ENCODE peak calls at places on chromosome 5, in four cellular contexts. B is NCI-H1092 treated with DMSO at 0.1 percent for 48 hours, K is AG04449, V is non-pigmented ciliary epithelial cell. P is an unnamed sample.

GRCh38 chr5:60835554-60835953 is 8.5 kb downstream of the ELOVL7 start:
- DNase-seq in B (no peak), K (no peak), V (no peak), P (no peak)

GRCh38 chr5:87188411-87188810 is 79.3 kb upstream of the RASA1 start:
- DNase-seq in B (no peak), K (no peak), V (no peak), P (no peak)

GRCh38 chr5:137753986-137754235 is 252 bp downstream of the HNRNPA0 start:
- DNase-seq in B (no peak), K (no peak), V (no peak), P (no peak)

GRCh38 chr5:150780180-150780692 is 1.7 kb downstream of the SMIM3 start:
- DNase-seq in B (no peak), K (no peak), V (no peak), P (peak; percentile 54)

GRCh38 chr5:57566914-57567313 is 84.3 kb upstream of the ACTBL2 start:
- DNase-seq in B (no peak), K (peak; percentile 77), V (no peak), P (peak; percentile 6)

GRCh38 chr5:7941692-7942091 is 72.7 kb downstream of the MTRR start:
- DNase-seq in B (peak; percentile 25), K (no peak), V (no peak), P (no peak)

GRCh38 chr5:115685480-115685879 is 59.6 kb upstream of the TMED7 start:
- DNase-seq in B (no peak), K (no peak), V (no peak), P (no peak)

GRCh38 chr5:128304121-128304520 is 220.6 kb downstream of the SLC12A2 start:
- DNase-seq in B (no peak), K (peak; percentile 9), V (peak; percentile 78), P (peak; percentile 86)

GRCh38 chr5:144068926-144069325 is 101.5 kb downstream of the YIPF5 start:
- DNase-seq in B (no peak), K (no peak), V (no peak), P (no peak)

GRCh38 chr5:81971086-81971693 is 633 bp upstream of the ATG10 start:
- DNase-seq in B (peak; percentile 69), K (no peak), V (no peak), P (no peak)

GRCh38 chr5:149135536-149136201 is 5.6 kb upstream of the ABLIM3 start:
- DNase-seq in B (no peak), K (peak; percentile 40), V (no peak), P (no peak)

GRCh38 chr5:129511291-129511690 is 51.2 kb downstream of the ADAMTS19 start:
- DNase-seq in B (no peak), K (no peak), V (peak; percentile 8), P (no peak)

GRCh38 chr5:145975361-145976066 is 39.1 kb downstream of the SH3RF2 start:
- DNase-seq in B (no peak), K (peak; percentile 55), V (peak; percentile 88), P (peak; percentile 93)

GRCh38 chr5:170362102-170362501 is 27.1 kb downstream of the KCNMB1 start:
- DNase-seq in B (no peak), K (no peak), V (no peak), P (no peak)

GRCh38 chr5:11072556-11072955 is 311.5 kb upstream of the DAP start:
- DNase-seq in B (no peak), K (no peak), V (no peak), P (no peak)

GRCh38 chr5:68449380-68449779 is 233.8 kb downstream of the PIK3R1 start:
- DNase-seq in B (no peak), K (no peak), V (no peak), P (no peak)

GRCh38 chr5:127290019-127290945 is at the start of gene MEGF10:
- DNase-seq in B (peak; percentile 21), K (no peak), V (no peak), P (no peak)

GRCh38 chr5:123670981-123671557 is 159.1 kb downstream of the CSNK1G3 start:
- DNase-seq in B (peak; percentile 53), K (no peak), V (no peak), P (no peak)

GRCh38 chr5:122929001-122929400 is 83.6 kb downstream of the SNX24 start:
- DNase-seq in B (no peak), K (no peak), V (no peak), P (no peak)

GRCh38 chr5:82952326-82952725 is 124.9 kb downstream of the TMEM167A start:
- DNase-seq in B (no peak), K (no peak), V (no peak), P (no peak)

GRCh38 chr5:82912462-82912861 is 164.7 kb downstream of the TMEM167A start:
- DNase-seq in B (no peak), K (no peak), V (no peak), P (no peak)

GRCh38 chr5:172334641-172335040 is 51.1 kb upstream of the UBTD2 start:
- DNase-seq in B (no peak), K (no peak), V (no peak), P (no peak)

GRCh38 chr5:149195337-149195887 is 54.1 kb downstream of the ABLIM3 start:
- DNase-seq in B (no peak), K (no peak), V (no peak), P (no peak)

GRCh38 chr5:132771559-132771998 is 5.5 kb downstream of the SEPTIN8 start:
- DNase-seq in B (no peak), K (no peak), V (no peak), P (peak; percentile 60)

GRCh38 chr5:72015103-72015548 is 92.1 kb upstream of the MAP1B start:
- DNase-seq in B (peak; percentile 73), K (no peak), V (peak; percentile 27), P (no peak)

GRCh38 chr5:74516217-74516636 is 124.3 kb downstream of the ENC1 start:
- DNase-seq in B (no peak), K (no peak), V (peak; percentile 30), P (no peak)

GRCh38 chr5:63960646-63961045 is 1.6 kb downstream of the HTR1A start:
- DNase-seq in B (no peak), K (no peak), V (no peak), P (no peak)

GRCh38 chr5:81893961-81894360 is 77.9 kb upstream of the ATG10 start:
- DNase-seq in B (no peak), K (no peak), V (no peak), P (no peak)

GRCh38 chr5:59745422-59745863 is 148.1 kb downstream of the PDE4D start:
- DNase-seq in B (no peak), K (no peak), V (peak; percentile 88), P (no peak)

GRCh38 chr5:158883502-158883901 is 216.2 kb downstream of the EBF1 start:
- DNase-seq in B (no peak), K (no peak), V (no peak), P (no peak)

GRCh38 chr5:173108914-173109313 is 35.4 kb upstream of the BNIP1 start:
- DNase-seq in B (no peak), K (no peak), V (no peak), P (no peak)

GRCh38 chr5:154157483-154158378 is 32.8 kb upstream of the GALNT10 start:
- DNase-seq in B (no peak), K (no peak), V (no peak), P (no peak)

GRCh38 chr5:148268556-148268955 is at the start of gene SPINK13:
- DNase-seq in B (no peak), K (peak; percentile 7), V (peak; percentile 43), P (peak; percentile 87)

GRCh38 chr5:158773151-158773550 is 326.6 kb downstream of the EBF1 start:
- DNase-seq in B (no peak), K (no peak), V (no peak), P (no peak)

GRCh38 chr5:138132543-138132942 is 6.7 kb downstream of the NME5 start:
- DNase-seq in B (no peak), K (no peak), V (no peak), P (no peak)

P was measured in epithelial cell of proximal tubule.